ENCODE peak calls at places on chromosomes 1 and 21, in four cellular contexts. One of them, this sample, is unnamed.

GRCh38 chr1:9439074-9439761 is 100.0 kb upstream of the SLC25A33 start:
- DNase-seq in omental fat pad: no peak
- DNase-seq in OCI-LY7: no peak
- DNase-seq in H9: no peak
- DNase-seq in this sample: no peak

GRCh38 chr1:150922519-150922975 is 3.6 kb upstream of the SETDB1 start:
- DNase-seq in H9: peak
- DNase-seq in OCI-LY7: peak
- DNase-seq in omental fat pad: peak
- DNase-seq in this sample: peak

GRCh38 chr1:233357595-233358446 is 30.3 kb downstream of the MAP3K21 start:
- DNase-seq in H9: no peak
- DNase-seq in OCI-LY7: no peak
- DNase-seq in omental fat pad: no peak
- DNase-seq in this sample: peak

GRCh38 chr1:247146671-247147070 is 25.1 kb downstream of the ZNF124 start:
- DNase-seq in omental fat pad: no peak
- DNase-seq in OCI-LY7: no peak
- DNase-seq in H9: no peak
- DNase-seq in this sample: no peak

GRCh38 chr1:41768538-41768937 is 150.2 kb downstream of the HIVEP3 start:
- DNase-seq in omental fat pad: no peak
- DNase-seq in OCI-LY7: no peak
- DNase-seq in H9: no peak
- DNase-seq in this sample: no peak

GRCh38 chr1:210464519-210465039 is 135.9 kb downstream of the HHAT start:
- DNase-seq in H9: no peak
- DNase-seq in OCI-LY7: no peak
- DNase-seq in omental fat pad: no peak
- DNase-seq in this sample: no peak

GRCh38 chr1:172838681-172839313 is 179.9 kb downstream of the FASLG start:
- DNase-seq in H9: no peak
- DNase-seq in omental fat pad: no peak
- DNase-seq in OCI-LY7: no peak
- DNase-seq in this sample: peak

GRCh38 chr1:91778964-91779363 is 107.0 kb downstream of the TGFBR3 start:
- DNase-seq in OCI-LY7: no peak
- DNase-seq in omental fat pad: no peak
- DNase-seq in H9: no peak
- DNase-seq in this sample: no peak

GRCh38 chr1:218674280-218674773 is 329.2 kb downstream of the TGFB2 start:
- DNase-seq in OCI-LY7: no peak
- DNase-seq in H9: peak
- DNase-seq in omental fat pad: no peak
- DNase-seq in this sample: no peak

GRCh38 chr1:156656779-156657160 is 14.9 kb downstream of the BCAN start:
- DNase-seq in H9: peak
- DNase-seq in OCI-LY7: no peak
- DNase-seq in omental fat pad: no peak
- DNase-seq in this sample: peak

GRCh38 chr1:174165471-174166137 is 6.3 kb downstream of the RABGAP1L start:
- DNase-seq in omental fat pad: no peak
- DNase-seq in OCI-LY7: peak
- DNase-seq in H9: no peak
- DNase-seq in this sample: no peak

GRCh38 chr1:171221665-171222591 is 26.4 kb upstream of the FMO1 start:
- DNase-seq in H9: no peak
- DNase-seq in OCI-LY7: no peak
- DNase-seq in omental fat pad: no peak
- DNase-seq in this sample: no peak

GRCh38 chr1:15412488-15412800 is 2.8 kb downstream of the EFHD2 start:
- DNase-seq in OCI-LY7: no peak
- DNase-seq in omental fat pad: no peak
- DNase-seq in H9: no peak
- DNase-seq in this sample: no peak

GRCh38 chr1:233075045-233075444 is 124.6 kb downstream of the NTPCR start:
- DNase-seq in OCI-LY7: no peak
- DNase-seq in H9: no peak
- DNase-seq in omental fat pad: no peak
- DNase-seq in this sample: no peak

GRCh38 chr1:43849670-43850069 is 83.9 kb upstream of the ARTN start:
- DNase-seq in omental fat pad: no peak
- DNase-seq in H9: no peak
- DNase-seq in OCI-LY7: no peak
- DNase-seq in this sample: no peak

GRCh38 chr1:29520571-29521437 is 284.5 kb downstream of the PTPRU start:
- DNase-seq in H9: peak
- DNase-seq in omental fat pad: no peak
- DNase-seq in OCI-LY7: no peak
- DNase-seq in this sample: no peak

GRCh38 chr1:170623171-170623570 is 40.8 kb upstream of the PRRX1 start:
- DNase-seq in omental fat pad: no peak
- DNase-seq in H9: no peak
- DNase-seq in OCI-LY7: no peak
- DNase-seq in this sample: no peak

DNA sequence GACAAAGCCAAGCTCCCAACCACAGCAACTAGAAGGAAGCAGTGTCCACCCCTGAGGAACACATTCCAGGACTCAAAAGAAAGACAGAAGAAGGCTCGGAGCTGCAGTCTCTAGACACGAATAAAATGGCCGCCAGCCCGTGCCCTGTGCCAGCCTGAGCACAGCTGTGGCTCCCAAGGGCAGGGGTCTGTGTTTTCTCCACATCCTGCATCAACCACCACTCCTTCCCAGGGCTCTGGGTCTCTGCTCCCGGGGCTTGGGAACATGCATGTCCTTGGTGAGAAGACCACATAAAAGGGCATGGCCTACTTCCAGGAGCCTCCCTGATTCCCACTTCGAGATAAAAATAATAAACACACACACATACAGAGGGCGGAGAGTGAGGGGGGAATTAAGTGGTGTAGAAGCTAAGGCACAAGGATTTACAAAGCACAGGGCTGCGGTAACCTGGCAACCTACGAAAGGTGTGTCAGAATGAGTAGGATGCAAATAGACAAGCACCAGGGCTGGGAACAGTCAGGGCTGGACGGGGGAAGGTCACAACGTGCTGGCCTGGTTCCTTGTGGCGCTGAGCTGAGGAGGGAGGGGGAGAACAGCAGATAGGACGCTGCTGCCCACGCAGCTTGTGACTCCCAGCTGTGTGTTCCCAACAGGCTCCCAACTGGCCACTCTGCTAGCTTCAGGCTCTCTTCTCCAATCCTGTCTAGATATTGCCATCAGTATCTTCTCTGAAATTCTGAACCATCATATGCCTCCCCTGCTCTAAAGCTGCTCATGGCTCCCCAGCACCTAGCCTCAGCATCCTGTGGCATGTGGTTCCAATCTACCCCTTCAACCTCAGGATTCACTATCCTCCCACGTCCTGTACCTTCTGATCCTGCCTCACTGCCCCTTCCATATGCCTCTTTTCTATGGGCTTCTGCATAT is 72.5 kb downstream of the CD34 start:
- DNase-seq in H9: no peak
- DNase-seq in omental fat pad: no peak
- DNase-seq in OCI-LY7: no peak
- DNase-seq in this sample: no peak
- TF ChIP-seq CTCF in H9: no peak
- TF ChIP-seq CTCF in omental fat pad: no peak
- TF ChIP-seq CTCF in OCI-LY7: no peak
- TF ChIP-seq CTCF in this sample: no peak

DNA sequence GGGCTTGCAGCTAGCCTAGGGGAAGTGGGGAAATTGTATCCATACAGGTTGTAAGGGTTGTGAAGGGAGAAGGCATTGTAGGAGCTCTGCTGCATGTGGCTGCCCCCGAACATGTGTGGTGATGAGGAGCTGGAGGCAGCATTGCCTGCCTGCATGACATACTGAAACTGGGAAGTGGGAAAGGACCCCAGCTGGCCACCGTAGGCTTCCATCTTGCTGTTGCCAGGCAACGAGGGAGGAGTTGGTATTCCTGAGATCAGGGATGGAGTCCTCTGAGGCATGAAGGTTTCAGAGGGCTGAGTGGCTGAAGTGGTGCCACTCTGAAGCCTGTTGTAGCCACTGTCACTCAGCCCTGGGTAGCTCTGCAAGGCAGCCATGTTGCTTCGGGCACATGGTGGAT is 103.2 kb downstream of the TBX15 start:
- DNase-seq in H9: no peak
- DNase-seq in OCI-LY7: no peak
- DNase-seq in omental fat pad: no peak
- DNase-seq in this sample: no peak
- TF ChIP-seq CTCF in H9: no peak
- TF ChIP-seq CTCF in OCI-LY7: no peak
- TF ChIP-seq CTCF in omental fat pad: no peak
- TF ChIP-seq CTCF in this sample: no peak

DNA sequence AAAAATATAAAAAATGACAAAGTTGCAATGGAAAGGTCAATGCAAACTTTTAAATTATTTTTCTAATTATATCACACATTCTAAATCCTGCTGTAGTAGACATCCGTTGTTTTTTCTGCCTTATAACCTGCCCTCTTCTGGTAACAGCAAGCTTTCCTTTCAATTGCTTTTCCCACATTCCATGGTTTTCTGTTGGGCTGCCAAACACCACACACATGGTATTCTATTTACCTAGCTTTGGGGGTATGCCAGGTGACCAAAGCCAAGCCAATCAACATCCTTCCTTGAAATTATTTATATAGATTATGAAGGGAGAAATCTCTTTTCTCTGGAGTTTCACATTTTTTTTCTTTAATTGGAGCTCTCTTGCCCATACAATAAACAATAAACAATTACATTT is 3.4 kb upstream of the LAMC1 start:
- DNase-seq in omental fat pad: no peak
- DNase-seq in OCI-LY7: no peak
- DNase-seq in H9: no peak
- DNase-seq in this sample: no peak
- TF ChIP-seq CTCF in omental fat pad: no peak
- TF ChIP-seq CTCF in OCI-LY7: no peak
- TF ChIP-seq CTCF in H9: peak
- TF ChIP-seq CTCF in this sample: no peak

GRCh38 chr21:33800753-33801423 is 114.7 kb downstream of the ATP5PO start:
- DNase-seq in H9: no peak
- DNase-seq in omental fat pad: no peak
- DNase-seq in OCI-LY7: no peak
- DNase-seq in this sample: no peak

GRCh38 chr21:33794586-33794985 is 121.0 kb downstream of the ATP5PO start:
- DNase-seq in omental fat pad: no peak
- DNase-seq in H9: peak
- DNase-seq in OCI-LY7: no peak
- DNase-seq in this sample: no peak

GRCh38 chr21:33799378-33800090 is 116.1 kb downstream of the ATP5PO start:
- DNase-seq in H9: no peak
- DNase-seq in OCI-LY7: no peak
- DNase-seq in omental fat pad: no peak
- DNase-seq in this sample: no peak

GRCh38 chr21:33801424-33802405 is 113.9 kb downstream of the ATP5PO start:
- DNase-seq in OCI-LY7: no peak
- DNase-seq in H9: no peak
- DNase-seq in omental fat pad: no peak
- DNase-seq in this sample: no peak

GRCh38 chr21:33797565-33797964 is 118.0 kb downstream of the ATP5PO start:
- DNase-seq in H9: no peak
- DNase-seq in OCI-LY7: no peak
- DNase-seq in omental fat pad: no peak
- DNase-seq in this sample: no peak
- TF ChIP-seq CTCF in H9: no peak
- TF ChIP-seq CTCF in OCI-LY7: no peak
- TF ChIP-seq CTCF in omental fat pad: no peak
- TF ChIP-seq CTCF in this sample: no peak

GRCh38 chr21:42279341-42279871 is 35.8 kb downstream of the TFF3 start:
- DNase-seq in omental fat pad: no peak
- DNase-seq in OCI-LY7: no peak
- DNase-seq in H9: no peak
- DNase-seq in this sample: no peak

GRCh38 chr21:42278750-42279149 is 36.5 kb downstream of the TFF3 start:
- DNase-seq in OCI-LY7: no peak
- DNase-seq in H9: no peak
- DNase-seq in omental fat pad: no peak
- DNase-seq in this sample: no peak

GRCh38 chr21:42277593-42277992 is 37.6 kb downstream of the TFF3 start:
- DNase-seq in omental fat pad: no peak
- DNase-seq in OCI-LY7: no peak
- DNase-seq in H9: no peak
- DNase-seq in this sample: no peak

GRCh38 chr21:42276076-42276475 is 39.1 kb downstream of the TFF3 start:
- DNase-seq in H9: no peak
- DNase-seq in OCI-LY7: no peak
- DNase-seq in omental fat pad: no peak
- DNase-seq in this sample: no peak

DNA sequence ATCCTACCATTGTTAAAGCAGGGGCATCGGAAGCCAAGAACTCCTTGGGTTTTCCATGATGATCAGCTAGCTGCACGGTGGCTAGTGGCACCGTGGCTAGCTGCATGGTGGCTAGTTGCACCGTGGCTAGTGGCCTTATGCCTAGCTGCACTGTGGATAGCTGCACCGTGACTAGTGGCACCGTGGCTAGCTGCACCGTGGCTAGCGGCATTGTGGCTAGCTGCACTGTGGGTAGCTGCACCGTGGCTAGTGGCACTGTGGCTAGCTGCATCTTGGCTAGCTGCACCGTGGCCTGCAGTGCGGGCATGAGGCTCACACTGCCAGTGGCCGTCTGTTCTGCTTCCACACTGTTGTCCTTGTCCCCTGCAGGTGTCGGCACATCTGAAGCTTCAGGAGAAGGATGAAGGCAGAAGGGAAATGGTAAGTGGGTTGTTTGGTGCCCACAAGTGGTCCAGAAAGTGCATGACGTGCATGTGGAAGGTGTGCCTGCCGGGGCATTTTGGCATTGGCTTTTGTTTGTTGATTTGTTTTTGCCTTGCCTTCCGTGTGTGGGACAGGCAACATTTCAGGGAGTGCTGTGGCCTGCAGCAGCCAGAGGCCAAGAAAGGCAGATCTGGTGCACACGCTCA is 38.6 kb downstream of the TFF3 start:
- DNase-seq in H9: no peak
- DNase-seq in OCI-LY7: no peak
- DNase-seq in omental fat pad: no peak
- DNase-seq in this sample: no peak
- TF ChIP-seq CTCF in H9: peak
- TF ChIP-seq CTCF in OCI-LY7: no peak
- TF ChIP-seq CTCF in omental fat pad: no peak
- TF ChIP-seq CTCF in this sample: no peak

GRCh38 chr1:213051127-213051880 is at the start of gene RPS6KC1:
- DNase-seq in H9: peak
- DNase-seq in OCI-LY7: peak
- DNase-seq in omental fat pad: peak
- DNase-seq in this sample: peak
- TF ChIP-seq CTCF in H9: no peak
- TF ChIP-seq CTCF in OCI-LY7: peak
- TF ChIP-seq CTCF in omental fat pad: no peak
- TF ChIP-seq CTCF in this sample: no peak

GRCh38 chr1:202213361-202214088 is 19.9 kb downstream of the LGR6 start:
- DNase-seq in H9: peak
- DNase-seq in omental fat pad: no peak
- DNase-seq in OCI-LY7: no peak
- DNase-seq in this sample: no peak
- TF ChIP-seq CTCF in H9: peak
- TF ChIP-seq CTCF in omental fat pad: no peak
- TF ChIP-seq CTCF in OCI-LY7: peak
- TF ChIP-seq CTCF in this sample: no peak

This sample was measured in activated CD8-positive, alpha-beta T cell treated with anti-CD3 and anti-CD28 coated beads for 36 hours.